ENCODE peak calls at places on chromosomes 13 and 19, in eight cellular contexts. One of them, this sample, is unnamed.

GRCh38 chr13:87138856-87139255 is 532.3 kb upstream of the SLITRK5 start:
- DNase-seq in kidney glomerular epithelial cell: no peak
- DNase-seq in WTC11: no peak
- DNase-seq in stimulated activated naive CD4-positive, alpha-beta T cell treated with Interleukin-2 at 50 U/mL for 16 hours: no peak
- DNase-seq in left lung: no peak
- DNase-seq in body of pancreas: no peak
- DNase-seq in stimulated activated CD8-positive, alpha-beta memory T cell treated with anti-CD3 and anti-CD28 coated beads, Interleukin-7, amount 100 ng/mL, for 4 hours: no peak
- DNase-seq in heart right ventricle: no peak
- DNase-seq in this sample: no peak

GRCh38 chr13:66618702-66619101 is 611.4 kb downstream of the PCDH9 start:
- DNase-seq in body of pancreas: no peak
- DNase-seq in stimulated activated naive CD4-positive, alpha-beta T cell treated with Interleukin-2 at 50 U/mL for 16 hours: no peak
- DNase-seq in WTC11: no peak
- DNase-seq in heart right ventricle: no peak
- DNase-seq in stimulated activated CD8-positive, alpha-beta memory T cell treated with anti-CD3 and anti-CD28 coated beads, Interleukin-7, amount 100 ng/mL, for 4 hours: no peak
- DNase-seq in kidney glomerular epithelial cell: peak
- DNase-seq in left lung: no peak
- DNase-seq in this sample: no peak

GRCh38 chr19:28963481-28964245 is 249.3 kb downstream of the UQCRFS1 start:
- DNase-seq in WTC11: no peak
- DNase-seq in left lung: no peak
- DNase-seq in stimulated activated naive CD4-positive, alpha-beta T cell treated with Interleukin-2 at 50 U/mL for 16 hours: no peak
- DNase-seq in kidney glomerular epithelial cell: peak
- DNase-seq in stimulated activated CD8-positive, alpha-beta memory T cell treated with anti-CD3 and anti-CD28 coated beads, Interleukin-7, amount 100 ng/mL, for 4 hours: no peak
- DNase-seq in body of pancreas: no peak
- DNase-seq in heart right ventricle: no peak
- DNase-seq in this sample: no peak

GRCh38 chr13:109154146-109154545 is 524.7 kb downstream of the MYO16 start:
- DNase-seq in kidney glomerular epithelial cell: no peak
- DNase-seq in left lung: no peak
- DNase-seq in stimulated activated naive CD4-positive, alpha-beta T cell treated with Interleukin-2 at 50 U/mL for 16 hours: no peak
- DNase-seq in stimulated activated CD8-positive, alpha-beta memory T cell treated with anti-CD3 and anti-CD28 coated beads, Interleukin-7, amount 100 ng/mL, for 4 hours: no peak
- DNase-seq in body of pancreas: no peak
- DNase-seq in heart right ventricle: no peak
- DNase-seq in WTC11: no peak
- DNase-seq in this sample: no peak

GRCh38 chr13:57629821-57630235 is 1.7 kb upstream of the PCDH17 start:
- DNase-seq in kidney glomerular epithelial cell: no peak
- DNase-seq in body of pancreas: peak
- DNase-seq in stimulated activated CD8-positive, alpha-beta memory T cell treated with anti-CD3 and anti-CD28 coated beads, Interleukin-7, amount 100 ng/mL, for 4 hours: no peak
- DNase-seq in left lung: peak
- DNase-seq in heart right ventricle: peak
- DNase-seq in stimulated activated naive CD4-positive, alpha-beta T cell treated with Interleukin-2 at 50 U/mL for 16 hours: peak
- DNase-seq in WTC11: peak
- DNase-seq in this sample: no peak

GRCh38 chr19:10533656-10534386 is 9.9 kb upstream of the ATG4D start:
- DNase-seq in WTC11: no peak
- DNase-seq in body of pancreas: no peak
- DNase-seq in kidney glomerular epithelial cell: peak
- DNase-seq in heart right ventricle: no peak
- DNase-seq in stimulated activated CD8-positive, alpha-beta memory T cell treated with anti-CD3 and anti-CD28 coated beads, Interleukin-7, amount 100 ng/mL, for 4 hours: no peak
- DNase-seq in stimulated activated naive CD4-positive, alpha-beta T cell treated with Interleukin-2 at 50 U/mL for 16 hours: no peak
- DNase-seq in left lung: no peak
- DNase-seq in this sample: no peak

GRCh38 chr13:80082396-80083096 is 258.4 kb downstream of the SPRY2 start:
- DNase-seq in stimulated activated naive CD4-positive, alpha-beta T cell treated with Interleukin-2 at 50 U/mL for 16 hours: no peak
- DNase-seq in WTC11: no peak
- DNase-seq in stimulated activated CD8-positive, alpha-beta memory T cell treated with anti-CD3 and anti-CD28 coated beads, Interleukin-7, amount 100 ng/mL, for 4 hours: no peak
- DNase-seq in left lung: no peak
- DNase-seq in kidney glomerular epithelial cell: peak
- DNase-seq in heart right ventricle: no peak
- DNase-seq in body of pancreas: no peak
- DNase-seq in this sample: no peak

GRCh38 chr13:53405616-53406015 is 377.0 kb downstream of the OLFM4 start:
- DNase-seq in left lung: no peak
- DNase-seq in WTC11: peak
- DNase-seq in stimulated activated naive CD4-positive, alpha-beta T cell treated with Interleukin-2 at 50 U/mL for 16 hours: no peak
- DNase-seq in kidney glomerular epithelial cell: no peak
- DNase-seq in body of pancreas: no peak
- DNase-seq in heart right ventricle: no peak
- DNase-seq in stimulated activated CD8-positive, alpha-beta memory T cell treated with anti-CD3 and anti-CD28 coated beads, Interleukin-7, amount 100 ng/mL, for 4 hours: no peak
- DNase-seq in this sample: no peak

GRCh38 chr19:18848860-18849661 is 17.3 kb downstream of the UPF1 start:
- DNase-seq in kidney glomerular epithelial cell: no peak
- DNase-seq in left lung: peak
- DNase-seq in stimulated activated CD8-positive, alpha-beta memory T cell treated with anti-CD3 and anti-CD28 coated beads, Interleukin-7, amount 100 ng/mL, for 4 hours: no peak
- DNase-seq in heart right ventricle: peak
- DNase-seq in WTC11: no peak
- DNase-seq in stimulated activated naive CD4-positive, alpha-beta T cell treated with Interleukin-2 at 50 U/mL for 16 hours: peak
- DNase-seq in body of pancreas: no peak
- DNase-seq in this sample: no peak

GRCh38 chr13:28744091-28744536 is 25.3 kb upstream of the SLC46A3 start:
- DNase-seq in stimulated activated naive CD4-positive, alpha-beta T cell treated with Interleukin-2 at 50 U/mL for 16 hours: no peak
- DNase-seq in WTC11: no peak
- DNase-seq in kidney glomerular epithelial cell: no peak
- DNase-seq in left lung: peak
- DNase-seq in heart right ventricle: peak
- DNase-seq in body of pancreas: no peak
- DNase-seq in stimulated activated CD8-positive, alpha-beta memory T cell treated with anti-CD3 and anti-CD28 coated beads, Interleukin-7, amount 100 ng/mL, for 4 hours: no peak
- DNase-seq in this sample: no peak

GRCh38 chr13:99322297-99323103 is 15.3 kb upstream of the GPR183 start:
- DNase-seq in stimulated activated naive CD4-positive, alpha-beta T cell treated with Interleukin-2 at 50 U/mL for 16 hours: peak
- DNase-seq in stimulated activated CD8-positive, alpha-beta memory T cell treated with anti-CD3 and anti-CD28 coated beads, Interleukin-7, amount 100 ng/mL, for 4 hours: no peak
- DNase-seq in left lung: no peak
- DNase-seq in heart right ventricle: no peak
- DNase-seq in kidney glomerular epithelial cell: no peak
- DNase-seq in WTC11: no peak
- DNase-seq in body of pancreas: no peak
- DNase-seq in this sample: no peak

GRCh38 chr13:24983094-24983493 is 112.8 kb upstream of the PABPC3 start:
- DNase-seq in stimulated activated CD8-positive, alpha-beta memory T cell treated with anti-CD3 and anti-CD28 coated beads, Interleukin-7, amount 100 ng/mL, for 4 hours: no peak
- DNase-seq in WTC11: no peak
- DNase-seq in heart right ventricle: no peak
- DNase-seq in stimulated activated naive CD4-positive, alpha-beta T cell treated with Interleukin-2 at 50 U/mL for 16 hours: no peak
- DNase-seq in body of pancreas: no peak
- DNase-seq in left lung: no peak
- DNase-seq in kidney glomerular epithelial cell: no peak
- DNase-seq in this sample: no peak

GRCh38 chr19:38669532-38669931 is 22.1 kb downstream of the ACTN4 start:
- DNase-seq in heart right ventricle: no peak
- DNase-seq in WTC11: no peak
- DNase-seq in stimulated activated naive CD4-positive, alpha-beta T cell treated with Interleukin-2 at 50 U/mL for 16 hours: peak
- DNase-seq in left lung: no peak
- DNase-seq in kidney glomerular epithelial cell: no peak
- DNase-seq in stimulated activated CD8-positive, alpha-beta memory T cell treated with anti-CD3 and anti-CD28 coated beads, Interleukin-7, amount 100 ng/mL, for 4 hours: no peak
- DNase-seq in body of pancreas: no peak
- DNase-seq in this sample: no peak

GRCh38 chr19:33450689-33451088 is 70.9 kb downstream of the PEPD start:
- DNase-seq in WTC11: no peak
- DNase-seq in heart right ventricle: no peak
- DNase-seq in kidney glomerular epithelial cell: no peak
- DNase-seq in body of pancreas: no peak
- DNase-seq in stimulated activated naive CD4-positive, alpha-beta T cell treated with Interleukin-2 at 50 U/mL for 16 hours: no peak
- DNase-seq in stimulated activated CD8-positive, alpha-beta memory T cell treated with anti-CD3 and anti-CD28 coated beads, Interleukin-7, amount 100 ng/mL, for 4 hours: no peak
- DNase-seq in left lung: peak
- DNase-seq in this sample: no peak

GRCh38 chr13:102508411-102508810 is 88.4 kb upstream of the TPP2 start:
- DNase-seq in heart right ventricle: no peak
- DNase-seq in stimulated activated naive CD4-positive, alpha-beta T cell treated with Interleukin-2 at 50 U/mL for 16 hours: no peak
- DNase-seq in left lung: no peak
- DNase-seq in kidney glomerular epithelial cell: no peak
- DNase-seq in stimulated activated CD8-positive, alpha-beta memory T cell treated with anti-CD3 and anti-CD28 coated beads, Interleukin-7, amount 100 ng/mL, for 4 hours: no peak
- DNase-seq in WTC11: no peak
- DNase-seq in body of pancreas: no peak
- DNase-seq in this sample: no peak

GRCh38 chr19:46049597-46049996 is 8.8 kb upstream of the IGFL4 start:
- DNase-seq in WTC11: peak
- DNase-seq in stimulated activated CD8-positive, alpha-beta memory T cell treated with anti-CD3 and anti-CD28 coated beads, Interleukin-7, amount 100 ng/mL, for 4 hours: no peak
- DNase-seq in left lung: no peak
- DNase-seq in stimulated activated naive CD4-positive, alpha-beta T cell treated with Interleukin-2 at 50 U/mL for 16 hours: no peak
- DNase-seq in body of pancreas: peak
- DNase-seq in heart right ventricle: no peak
- DNase-seq in kidney glomerular epithelial cell: no peak
- DNase-seq in this sample: no peak

GRCh38 chr13:24039621-24040475 is 120.7 kb upstream of the SPATA13 start:
- DNase-seq in heart right ventricle: no peak
- DNase-seq in body of pancreas: no peak
- DNase-seq in stimulated activated naive CD4-positive, alpha-beta T cell treated with Interleukin-2 at 50 U/mL for 16 hours: no peak
- DNase-seq in stimulated activated CD8-positive, alpha-beta memory T cell treated with anti-CD3 and anti-CD28 coated beads, Interleukin-7, amount 100 ng/mL, for 4 hours: no peak
- DNase-seq in WTC11: no peak
- DNase-seq in kidney glomerular epithelial cell: no peak
- DNase-seq in left lung: no peak
- DNase-seq in this sample: no peak

GRCh38 chr19:43504426-43505185 is at the start of gene PHLDB3:
- DNase-seq in stimulated activated naive CD4-positive, alpha-beta T cell treated with Interleukin-2 at 50 U/mL for 16 hours: peak
- DNase-seq in kidney glomerular epithelial cell: no peak
- DNase-seq in heart right ventricle: peak
- DNase-seq in stimulated activated CD8-positive, alpha-beta memory T cell treated with anti-CD3 and anti-CD28 coated beads, Interleukin-7, amount 100 ng/mL, for 4 hours: peak
- DNase-seq in WTC11: peak
- DNase-seq in left lung: peak
- DNase-seq in body of pancreas: peak
- DNase-seq in this sample: peak

GRCh38 chr13:99982741-99983400 is 1.3 kb downstream of the ZIC2 start:
- DNase-seq in heart right ventricle: no peak
- DNase-seq in stimulated activated naive CD4-positive, alpha-beta T cell treated with Interleukin-2 at 50 U/mL for 16 hours: no peak
- DNase-seq in kidney glomerular epithelial cell: no peak
- DNase-seq in body of pancreas: no peak
- DNase-seq in stimulated activated CD8-positive, alpha-beta memory T cell treated with anti-CD3 and anti-CD28 coated beads, Interleukin-7, amount 100 ng/mL, for 4 hours: no peak
- DNase-seq in left lung: no peak
- DNase-seq in WTC11: no peak
- DNase-seq in this sample: no peak

GRCh38 chr19:55178781-55179569 is 1.1 kb downstream of the SYT5 start:
- DNase-seq in body of pancreas: peak
- DNase-seq in stimulated activated naive CD4-positive, alpha-beta T cell treated with Interleukin-2 at 50 U/mL for 16 hours: peak
- DNase-seq in left lung: peak
- DNase-seq in kidney glomerular epithelial cell: peak
- DNase-seq in stimulated activated CD8-positive, alpha-beta memory T cell treated with anti-CD3 and anti-CD28 coated beads, Interleukin-7, amount 100 ng/mL, for 4 hours: peak
- DNase-seq in heart right ventricle: peak
- DNase-seq in WTC11: peak
- DNase-seq in this sample: peak

GRCh38 chr19:48398329-48399235 is 5.1 kb downstream of the GRIN2D start:
- DNase-seq in WTC11: peak
- DNase-seq in heart right ventricle: peak
- DNase-seq in kidney glomerular epithelial cell: no peak
- DNase-seq in left lung: peak
- DNase-seq in body of pancreas: peak
- DNase-seq in stimulated activated naive CD4-positive, alpha-beta T cell treated with Interleukin-2 at 50 U/mL for 16 hours: peak
- DNase-seq in stimulated activated CD8-positive, alpha-beta memory T cell treated with anti-CD3 and anti-CD28 coated beads, Interleukin-7, amount 100 ng/mL, for 4 hours: peak
- DNase-seq in this sample: peak

GRCh38 chr19:4660993-4661392 is 9.1 kb downstream of the MYDGF start:
- DNase-seq in kidney glomerular epithelial cell: no peak
- DNase-seq in left lung: no peak
- DNase-seq in heart right ventricle: no peak
- DNase-seq in body of pancreas: no peak
- DNase-seq in stimulated activated naive CD4-positive, alpha-beta T cell treated with Interleukin-2 at 50 U/mL for 16 hours: no peak
- DNase-seq in WTC11: no peak
- DNase-seq in stimulated activated CD8-positive, alpha-beta memory T cell treated with anti-CD3 and anti-CD28 coated beads, Interleukin-7, amount 100 ng/mL, for 4 hours: no peak
- DNase-seq in this sample: no peak

GRCh38 chr19:45655073-45655472 is 12.9 kb upstream of the GIPR start:
- DNase-seq in body of pancreas: no peak
- DNase-seq in heart right ventricle: no peak
- DNase-seq in stimulated activated CD8-positive, alpha-beta memory T cell treated with anti-CD3 and anti-CD28 coated beads, Interleukin-7, amount 100 ng/mL, for 4 hours: no peak
- DNase-seq in stimulated activated naive CD4-positive, alpha-beta T cell treated with Interleukin-2 at 50 U/mL for 16 hours: no peak
- DNase-seq in kidney glomerular epithelial cell: no peak
- DNase-seq in left lung: no peak
- DNase-seq in WTC11: no peak
- DNase-seq in this sample: no peak

GRCh38 chr19:41223431-41224234 is 4.6 kb downstream of the AXL start:
- DNase-seq in kidney glomerular epithelial cell: peak
- DNase-seq in heart right ventricle: no peak
- DNase-seq in WTC11: peak
- DNase-seq in stimulated activated CD8-positive, alpha-beta memory T cell treated with anti-CD3 and anti-CD28 coated beads, Interleukin-7, amount 100 ng/mL, for 4 hours: no peak
- DNase-seq in body of pancreas: no peak
- DNase-seq in left lung: peak
- DNase-seq in stimulated activated naive CD4-positive, alpha-beta T cell treated with Interleukin-2 at 50 U/mL for 16 hours: no peak
- DNase-seq in this sample: no peak

GRCh38 chr13:71242191-71242590 is 624.8 kb downstream of the DACH1 start:
- DNase-seq in body of pancreas: no peak
- DNase-seq in kidney glomerular epithelial cell: no peak
- DNase-seq in heart right ventricle: peak
- DNase-seq in stimulated activated CD8-positive, alpha-beta memory T cell treated with anti-CD3 and anti-CD28 coated beads, Interleukin-7, amount 100 ng/mL, for 4 hours: no peak
- DNase-seq in stimulated activated naive CD4-positive, alpha-beta T cell treated with Interleukin-2 at 50 U/mL for 16 hours: no peak
- DNase-seq in left lung: no peak
- DNase-seq in WTC11: no peak
- DNase-seq in this sample: no peak

GRCh38 chr19:13463296-13463695 is 43.0 kb downstream of the CACNA1A start:
- DNase-seq in left lung: no peak
- DNase-seq in stimulated activated CD8-positive, alpha-beta memory T cell treated with anti-CD3 and anti-CD28 coated beads, Interleukin-7, amount 100 ng/mL, for 4 hours: no peak
- DNase-seq in heart right ventricle: peak
- DNase-seq in WTC11: peak
- DNase-seq in kidney glomerular epithelial cell: no peak
- DNase-seq in body of pancreas: no peak
- DNase-seq in stimulated activated naive CD4-positive, alpha-beta T cell treated with Interleukin-2 at 50 U/mL for 16 hours: no peak
- DNase-seq in this sample: no peak

GRCh38 chr13:73741111-73741510 is 393.1 kb downstream of the KLF12 start:
- DNase-seq in WTC11: no peak
- DNase-seq in heart right ventricle: no peak
- DNase-seq in stimulated activated naive CD4-positive, alpha-beta T cell treated with Interleukin-2 at 50 U/mL for 16 hours: no peak
- DNase-seq in stimulated activated CD8-positive, alpha-beta memory T cell treated with anti-CD3 and anti-CD28 coated beads, Interleukin-7, amount 100 ng/mL, for 4 hours: no peak
- DNase-seq in left lung: no peak
- DNase-seq in kidney glomerular epithelial cell: no peak
- DNase-seq in body of pancreas: no peak
- DNase-seq in this sample: no peak

GRCh38 chr13:43936630-43937029 is 56.9 kb downstream of the LACC1 start:
- DNase-seq in stimulated activated CD8-positive, alpha-beta memory T cell treated with anti-CD3 and anti-CD28 coated beads, Interleukin-7, amount 100 ng/mL, for 4 hours: no peak
- DNase-seq in heart right ventricle: no peak
- DNase-seq in body of pancreas: no peak
- DNase-seq in left lung: no peak
- DNase-seq in stimulated activated naive CD4-positive, alpha-beta T cell treated with Interleukin-2 at 50 U/mL for 16 hours: no peak
- DNase-seq in kidney glomerular epithelial cell: no peak
- DNase-seq in WTC11: no peak
- DNase-seq in this sample: no peak

GRCh38 chr13:79780240-79780639 is 299.3 kb downstream of the NDFIP2 start:
- DNase-seq in body of pancreas: no peak
- DNase-seq in heart right ventricle: no peak
- DNase-seq in stimulated activated CD8-positive, alpha-beta memory T cell treated with anti-CD3 and anti-CD28 coated beads, Interleukin-7, amount 100 ng/mL, for 4 hours: no peak
- DNase-seq in WTC11: no peak
- DNase-seq in stimulated activated naive CD4-positive, alpha-beta T cell treated with Interleukin-2 at 50 U/mL for 16 hours: no peak
- DNase-seq in left lung: no peak
- DNase-seq in kidney glomerular epithelial cell: peak
- DNase-seq in this sample: no peak

GRCh38 chr13:39484506-39485313 is 118.3 kb downstream of the LHFPL6 start:
- DNase-seq in left lung: no peak
- DNase-seq in WTC11: no peak
- DNase-seq in stimulated activated naive CD4-positive, alpha-beta T cell treated with Interleukin-2 at 50 U/mL for 16 hours: no peak
- DNase-seq in stimulated activated CD8-positive, alpha-beta memory T cell treated with anti-CD3 and anti-CD28 coated beads, Interleukin-7, amount 100 ng/mL, for 4 hours: no peak
- DNase-seq in heart right ventricle: no peak
- DNase-seq in body of pancreas: no peak
- DNase-seq in kidney glomerular epithelial cell: no peak
- DNase-seq in this sample: no peak

GRCh38 chr19:49104229-49104864 is 9.8 kb upstream of the LIN7B start:
- DNase-seq in WTC11: no peak
- DNase-seq in stimulated activated naive CD4-positive, alpha-beta T cell treated with Interleukin-2 at 50 U/mL for 16 hours: no peak
- DNase-seq in body of pancreas: no peak
- DNase-seq in heart right ventricle: no peak
- DNase-seq in stimulated activated CD8-positive, alpha-beta memory T cell treated with anti-CD3 and anti-CD28 coated beads, Interleukin-7, amount 100 ng/mL, for 4 hours: no peak
- DNase-seq in left lung: no peak
- DNase-seq in kidney glomerular epithelial cell: no peak
- DNase-seq in this sample: no peak